ENCODE peak calls at places on chromosome 11, in four cellular contexts. One of them, this sample, is unnamed.

GRCh38 chr11:28481673-28482480 is 373.7 kb downstream of the METTL15 start:
- DNase-seq in endodermal cell: no peak
- DNase-seq in CD8-positive, alpha-beta T cell: no peak
- DNase-seq in endothelial cell: no peak
- DNase-seq in this sample: no peak

GRCh38 chr11:81840375-81840774 is 893.3 kb downstream of the FAM181B start:
- DNase-seq in endothelial cell: no peak
- DNase-seq in CD8-positive, alpha-beta T cell: no peak
- DNase-seq in endodermal cell: no peak
- DNase-seq in this sample: no peak

GRCh38 chr11:69925366-69926196 is 106.4 kb upstream of the FGF3 start:
- DNase-seq in endothelial cell: no peak
- DNase-seq in CD8-positive, alpha-beta T cell: no peak
- DNase-seq in endodermal cell: peak
- DNase-seq in this sample: no peak

GRCh38 chr11:45332486-45332934 is 46.4 kb upstream of the SYT13 start:
- DNase-seq in CD8-positive, alpha-beta T cell: peak
- DNase-seq in endothelial cell: peak
- DNase-seq in endodermal cell: peak
- DNase-seq in this sample: no peak

GRCh38 chr11:68371176-68372041 is 59.0 kb downstream of the LRP5 start:
- DNase-seq in CD8-positive, alpha-beta T cell: no peak
- DNase-seq in endodermal cell: no peak
- DNase-seq in endothelial cell: no peak
- DNase-seq in this sample: no peak

GRCh38 chr11:63986156-63986931 is at the start of gene OTUB1:
- DNase-seq in endodermal cell: peak
- DNase-seq in CD8-positive, alpha-beta T cell: peak
- DNase-seq in endothelial cell: peak
- DNase-seq in this sample: peak

GRCh38 chr11:6469599-6469998 is 4.1 kb downstream of the TRIM3 start:
- DNase-seq in endothelial cell: no peak
- DNase-seq in CD8-positive, alpha-beta T cell: no peak
- DNase-seq in endodermal cell: no peak
- DNase-seq in this sample: no peak

GRCh38 chr11:65547446-65548125 is 10.6 kb downstream of the LTBP3 start:
- DNase-seq in endodermal cell: peak
- DNase-seq in endothelial cell: no peak
- DNase-seq in CD8-positive, alpha-beta T cell: no peak
- DNase-seq in this sample: no peak

GRCh38 chr11:65849366-65849765 is 8.6 kb downstream of the CFL1 start:
- DNase-seq in endodermal cell: peak
- DNase-seq in endothelial cell: no peak
- DNase-seq in CD8-positive, alpha-beta T cell: no peak
- DNase-seq in this sample: no peak

GRCh38 chr11:17550455-17551346 is 3.6 kb downstream of the OTOG start:
- DNase-seq in endodermal cell: no peak
- DNase-seq in CD8-positive, alpha-beta T cell: no peak
- DNase-seq in endothelial cell: no peak
- DNase-seq in this sample: no peak

DNA sequence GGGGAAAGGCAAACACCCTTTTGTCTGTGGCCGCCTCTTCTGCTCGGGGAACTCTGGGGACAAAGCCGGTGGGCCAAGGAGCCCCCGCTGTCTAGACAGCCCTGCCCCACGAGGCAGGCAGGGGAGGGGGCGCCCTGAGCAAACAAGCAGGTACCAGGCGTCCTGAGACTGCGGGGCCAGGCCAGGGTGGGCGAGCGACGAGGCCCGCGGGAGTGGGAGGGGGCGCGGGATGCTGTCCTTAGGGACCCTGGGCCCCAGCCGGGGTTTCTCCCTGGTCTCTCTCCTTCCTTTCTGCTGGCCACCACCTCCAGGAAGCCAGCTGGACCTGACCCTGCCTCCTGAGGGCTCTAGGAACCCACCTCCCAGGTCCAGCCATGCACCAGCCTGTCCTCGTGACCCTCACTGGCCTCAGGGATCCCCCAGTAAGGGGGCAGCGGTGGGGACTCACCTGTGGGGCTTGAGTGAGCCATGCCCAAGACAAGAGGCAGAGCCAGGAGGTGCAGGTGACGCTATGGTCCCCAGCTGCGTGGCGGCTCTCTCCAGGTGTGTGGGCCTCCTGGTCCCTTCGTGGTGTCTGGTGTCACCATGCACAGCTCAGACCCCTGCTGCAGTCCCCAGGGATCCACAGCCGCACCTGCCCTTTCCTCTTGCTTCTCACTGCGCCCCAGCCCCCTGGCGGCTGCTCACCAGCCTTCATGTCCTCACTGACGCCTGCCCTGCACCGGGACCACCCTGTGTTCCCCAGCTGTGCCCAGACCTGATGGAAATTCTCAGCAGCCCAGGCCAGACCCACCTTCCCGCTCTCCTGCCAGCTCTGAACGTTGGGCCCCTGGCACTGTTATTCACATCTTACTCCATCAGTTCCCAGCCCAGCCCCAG is 26.5 kb upstream of the MUC5AC start:
- DNase-seq in endothelial cell: peak
- DNase-seq in endodermal cell: peak
- DNase-seq in CD8-positive, alpha-beta T cell: no peak
- DNase-seq in this sample: no peak
- TF ChIP-seq CTCF in endothelial cell: no peak
- TF ChIP-seq CTCF in endodermal cell: peak
- TF ChIP-seq CTCF in CD8-positive, alpha-beta T cell: no peak
- TF ChIP-seq CTCF in this sample: no peak

GRCh38 chr11:117180661-117181585 is 2.4 kb downstream of the SIDT2 start:
- DNase-seq in endodermal cell: peak
- DNase-seq in endothelial cell: peak
- DNase-seq in CD8-positive, alpha-beta T cell: no peak
- DNase-seq in this sample: peak
- TF ChIP-seq CTCF in endodermal cell: peak
- TF ChIP-seq CTCF in endothelial cell: peak
- TF ChIP-seq CTCF in CD8-positive, alpha-beta T cell: peak
- TF ChIP-seq CTCF in this sample: peak

GRCh38 chr11:62050716-62051115 is 73.1 kb upstream of the INCENP start:
- DNase-seq in endodermal cell: no peak
- DNase-seq in CD8-positive, alpha-beta T cell: no peak
- DNase-seq in endothelial cell: no peak
- DNase-seq in this sample: no peak

GRCh38 chr11:62055970-62056369 is 67.8 kb upstream of the INCENP start:
- DNase-seq in CD8-positive, alpha-beta T cell: no peak
- DNase-seq in endothelial cell: no peak
- DNase-seq in endodermal cell: peak
- DNase-seq in this sample: no peak

GRCh38 chr11:62057069-62057468 is 66.7 kb upstream of the INCENP start:
- DNase-seq in CD8-positive, alpha-beta T cell: no peak
- DNase-seq in endothelial cell: no peak
- DNase-seq in endodermal cell: no peak
- DNase-seq in this sample: no peak

GRCh38 chr11:62054081-62054480 is 69.7 kb upstream of the INCENP start:
- DNase-seq in endodermal cell: no peak
- DNase-seq in endothelial cell: no peak
- DNase-seq in CD8-positive, alpha-beta T cell: no peak
- DNase-seq in this sample: no peak

DNA sequence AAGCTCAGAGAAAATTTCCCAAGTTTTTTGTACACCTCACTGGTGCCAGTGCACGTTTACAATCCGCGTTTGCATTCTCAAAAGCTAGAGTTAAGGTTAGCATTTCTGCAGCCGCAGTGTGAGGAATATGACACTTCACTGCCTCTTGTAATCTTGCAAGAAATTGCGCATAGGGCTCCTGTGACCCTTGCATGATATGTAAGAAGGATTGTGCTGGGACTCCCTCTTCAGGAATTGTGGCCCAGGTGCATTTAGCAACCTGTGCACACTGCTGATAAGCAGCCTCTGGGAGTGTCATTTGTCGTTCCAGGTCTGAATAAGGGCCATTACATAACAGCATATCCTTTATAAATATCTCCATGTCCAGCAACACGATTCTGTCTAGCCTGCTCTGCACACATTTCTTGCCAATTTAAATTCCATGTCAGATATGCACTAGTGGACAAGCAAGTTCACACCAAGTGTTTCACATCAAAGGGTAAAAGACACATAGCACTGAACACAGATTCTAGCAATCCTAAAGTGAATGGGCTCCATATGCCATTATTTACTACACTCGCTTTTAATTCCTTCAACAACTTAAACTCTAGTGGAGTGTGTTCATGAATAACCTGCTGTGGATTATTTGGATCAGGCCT is 69.2 kb upstream of the INCENP start:
- DNase-seq in endodermal cell: peak
- DNase-seq in endothelial cell: no peak
- DNase-seq in CD8-positive, alpha-beta T cell: no peak
- DNase-seq in this sample: no peak
- TF ChIP-seq CTCF in endodermal cell: peak
- TF ChIP-seq CTCF in endothelial cell: no peak
- TF ChIP-seq CTCF in CD8-positive, alpha-beta T cell: no peak
- TF ChIP-seq CTCF in this sample: no peak

DNA sequence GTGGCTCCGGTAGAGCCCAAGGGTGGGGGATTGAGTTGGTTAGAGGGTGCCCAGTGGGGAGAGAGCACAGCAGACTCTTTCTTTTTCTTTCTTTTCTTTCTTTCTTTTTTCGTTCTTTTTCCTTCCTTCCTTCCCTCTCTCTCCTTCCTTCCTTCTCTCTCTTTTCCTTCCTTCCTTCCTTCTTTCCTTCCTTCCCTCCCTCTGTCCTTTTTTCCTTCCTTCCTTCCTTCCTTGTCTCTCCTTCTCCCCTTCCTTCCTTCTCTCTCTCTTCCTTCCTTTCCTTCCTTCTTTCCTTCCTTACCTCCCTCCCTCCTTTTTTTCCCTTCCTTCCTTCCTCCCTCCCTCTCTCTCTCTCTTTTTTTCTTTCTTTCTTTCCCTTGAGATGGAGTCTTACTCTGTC is 4.8 kb upstream of the ALX4 start:
- DNase-seq in CD8-positive, alpha-beta T cell: no peak
- DNase-seq in endothelial cell: no peak
- DNase-seq in endodermal cell: no peak
- DNase-seq in this sample: no peak
- TF ChIP-seq CTCF in CD8-positive, alpha-beta T cell: no peak
- TF ChIP-seq CTCF in endothelial cell: no peak
- TF ChIP-seq CTCF in endodermal cell: no peak
- TF ChIP-seq CTCF in this sample: no peak

GRCh38 chr11:118349475-118349874 is 5.3 kb downstream of the CD3G start:
- DNase-seq in endodermal cell: no peak
- DNase-seq in endothelial cell: no peak
- DNase-seq in CD8-positive, alpha-beta T cell: no peak
- DNase-seq in this sample: no peak

GRCh38 chr11:118358071-118358470 is 1.3 kb upstream of the UBE4A start:
- DNase-seq in endodermal cell: no peak
- DNase-seq in endothelial cell: no peak
- DNase-seq in CD8-positive, alpha-beta T cell: no peak
- DNase-seq in this sample: no peak

DNA sequence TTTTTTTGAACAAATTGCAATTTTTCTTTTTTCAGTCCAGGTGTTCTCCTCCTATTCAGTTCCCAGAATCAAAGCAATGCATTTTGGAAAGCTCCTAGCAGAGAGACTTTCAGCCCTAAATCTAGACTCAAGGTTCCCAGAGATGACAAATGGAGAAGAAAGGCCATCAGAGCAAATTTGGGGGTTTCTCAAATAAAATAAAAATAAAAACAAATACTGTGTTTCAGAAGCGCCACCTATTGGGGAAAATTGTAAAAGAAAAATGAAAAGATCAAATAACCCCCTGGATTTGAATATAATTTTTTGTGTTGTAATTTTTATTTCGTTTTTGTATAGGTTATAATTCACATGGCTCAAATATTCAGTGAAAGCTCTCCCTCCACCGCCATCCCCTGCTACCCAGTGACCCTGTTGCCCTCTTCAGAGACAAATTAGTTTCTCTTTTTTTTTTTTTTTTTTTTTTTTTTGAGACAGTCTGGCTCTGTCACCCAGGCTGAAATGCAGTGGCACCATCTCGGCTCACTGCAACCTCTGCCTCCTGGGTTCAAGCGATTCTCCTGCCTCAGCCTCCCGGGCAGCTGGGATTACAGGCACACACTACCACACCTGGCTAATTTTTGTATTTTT is 6.2 kb upstream of the UBE4A start:
- DNase-seq in endothelial cell: no peak
- DNase-seq in CD8-positive, alpha-beta T cell: no peak
- DNase-seq in endodermal cell: no peak
- DNase-seq in this sample: no peak
- TF ChIP-seq CTCF in endothelial cell: peak
- TF ChIP-seq CTCF in CD8-positive, alpha-beta T cell: peak
- TF ChIP-seq CTCF in endodermal cell: peak
- TF ChIP-seq CTCF in this sample: peak

DNA sequence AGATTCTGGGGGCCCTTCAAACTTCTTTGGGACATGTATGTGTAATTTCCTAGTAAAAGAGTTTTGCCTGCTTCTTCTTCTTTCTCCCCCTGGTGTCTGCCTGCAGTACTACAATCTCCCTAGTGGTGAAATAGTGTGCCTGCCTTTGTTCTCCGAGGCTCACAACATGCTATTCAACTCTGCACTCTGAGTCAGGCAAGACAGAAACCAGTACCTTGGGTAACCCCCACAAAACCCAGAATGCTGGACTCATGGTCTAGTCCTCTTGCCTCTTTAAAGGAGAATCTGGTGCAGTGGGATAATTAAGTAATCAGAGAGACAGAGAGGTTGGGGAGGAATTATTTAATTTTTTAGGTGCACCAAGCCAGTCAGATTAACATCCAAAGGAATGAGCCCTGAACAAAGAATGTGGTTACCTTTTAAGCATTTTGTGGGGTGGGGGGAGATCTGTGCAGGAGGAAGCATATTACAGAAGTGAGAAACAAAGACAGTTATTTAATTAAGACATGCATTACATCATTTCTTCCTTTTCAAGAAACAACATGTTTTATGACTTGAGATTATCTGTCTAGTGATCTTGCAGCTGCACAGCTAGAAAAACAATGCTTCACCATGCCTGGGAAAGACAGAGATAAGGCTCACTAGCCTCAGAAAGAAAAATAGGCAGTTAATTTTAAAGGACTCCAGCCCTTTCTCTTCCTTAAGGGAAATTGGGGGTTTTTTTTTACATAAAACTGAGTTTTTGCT is 11.0 kb upstream of the MS4A6A start:
- DNase-seq in endodermal cell: peak
- DNase-seq in CD8-positive, alpha-beta T cell: peak
- DNase-seq in endothelial cell: peak
- DNase-seq in this sample: peak
- TF ChIP-seq CTCF in endodermal cell: peak
- TF ChIP-seq CTCF in CD8-positive, alpha-beta T cell: peak
- TF ChIP-seq CTCF in endothelial cell: peak
- TF ChIP-seq CTCF in this sample: peak

DNA sequence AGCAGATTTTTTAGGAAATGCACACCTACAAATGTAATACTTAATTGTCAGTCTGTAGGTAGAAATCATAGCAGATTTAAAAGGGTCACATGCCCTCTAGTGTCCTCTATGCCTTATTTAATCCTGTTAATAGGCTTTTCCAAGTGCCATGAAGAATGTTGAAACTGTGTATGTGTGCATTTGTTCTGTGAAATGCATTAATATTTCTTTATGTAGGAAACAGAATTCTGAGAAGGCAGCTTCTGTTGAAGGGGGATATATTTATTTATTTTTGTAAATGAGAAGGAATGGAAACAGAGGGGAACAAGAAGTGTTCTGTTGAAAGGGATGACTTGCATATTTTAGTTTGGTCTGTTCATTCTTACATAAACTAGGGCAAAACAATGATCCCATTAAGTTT is 51.0 kb downstream of the SVIP start:
- DNase-seq in CD8-positive, alpha-beta T cell: no peak
- DNase-seq in endodermal cell: no peak
- DNase-seq in endothelial cell: no peak
- DNase-seq in this sample: no peak
- TF ChIP-seq CTCF in CD8-positive, alpha-beta T cell: no peak
- TF ChIP-seq CTCF in endodermal cell: peak
- TF ChIP-seq CTCF in endothelial cell: no peak
- TF ChIP-seq CTCF in this sample: no peak